ENCODE peak calls at places on chromosomes 16 and 17, in seven cellular contexts. F is ELR, N is GM20000, Y is gastrocnemius medialis, G is HFFc6, T is dorsolateral prefrontal cortex, Q is GM19239. W is an unnamed sample.

GRCh38 chr16:75226550-75227360 is 8.0 kb downstream of the CTRB1 start:
- DNase-seq in F (no peak), Q (no peak), N (no peak), T (no peak), G (no peak), Y (no peak), W (no peak)

GRCh38 chr16:54268766-54269165 is 17.8 kb downstream of the IRX3 start:
- DNase-seq in Y (no peak), T (no peak), N (no peak), F (no peak), Q (no peak), G (no peak), W (no peak)

GRCh38 chr16:642189-643049 is 791 bp downstream of the MCRIP2 start:
- DNase-seq in T (no peak), F (peak), Q (peak), Y (no peak), G (no peak), N (peak), W (no peak)

GRCh38 chr16:75256871-75257343 is 5.5 kb upstream of the BCAR1 start:
- DNase-seq in G (no peak), F (peak), Y (no peak), Q (no peak), T (peak), N (no peak), W (no peak)

GRCh38 chr16:4290236-4290830 is 17.5 kb upstream of the TFAP4 start:
- DNase-seq in T (no peak), N (no peak), Y (peak), Q (no peak), G (peak), F (peak), W (no peak)

GRCh38 chr17:6303664-6304063 is 131.3 kb downstream of the AIPL1 start:
- DNase-seq in N (peak), T (no peak), G (no peak), Y (no peak), F (peak), Q (no peak), W (no peak)

GRCh38 chr16:57892041-57892440 is 78.9 kb downstream of the CNGB1 start:
- DNase-seq in F (peak), Q (no peak), T (no peak), Y (no peak), G (peak), N (no peak), W (no peak)

GRCh38 chr16:47983999-47984580 is 171.7 kb downstream of the ABCC12 start:
- DNase-seq in Q (no peak), N (no peak), T (no peak), F (peak), G (no peak), Y (no peak), W (no peak)

GRCh38 chr17:56598471-56598870 is 5.0 kb downstream of the NOG start:
- DNase-seq in Q (no peak), N (no peak), F (peak), G (peak), T (no peak), Y (no peak), W (no peak)

GRCh38 chr17:8964801-8965393 is 610 bp downstream of the PIK3R5 start:
- DNase-seq in Q (no peak), G (no peak), T (no peak), N (no peak), Y (no peak), F (no peak), W (no peak)

GRCh38 chr16:55280622-55281021 is 43.4 kb upstream of the IRX6 start:
- DNase-seq in Q (no peak), T (no peak), Y (no peak), N (no peak), F (no peak), G (no peak), W (no peak)

GRCh38 chr17:71828182-71828596 is 292.6 kb upstream of the SOX9 start:
- DNase-seq in G (no peak), Q (no peak), F (peak), T (no peak), N (no peak), Y (no peak), W (no peak)

GRCh38 chr16:85443116-85443515 is 170.0 kb upstream of the GSE1 start:
- DNase-seq in N (no peak), F (no peak), Q (no peak), T (no peak), G (no peak), Y (no peak), W (no peak)

GRCh38 chr17:21460358-21460757 is 84.2 kb downstream of the KCNJ12 start:
- DNase-seq in Y (no peak), G (peak), Q (no peak), T (no peak), N (no peak), F (peak), W (no peak)

GRCh38 chr17:6704472-6705052 is 8.6 kb downstream of the SLC13A5 start:
- DNase-seq in Q (no peak), Y (no peak), N (no peak), G (no peak), F (no peak), T (no peak), W (no peak)

GRCh38 chr16:74117798-74118197 is 178.8 kb upstream of the PSMD7 start:
- DNase-seq in N (no peak), Q (no peak), F (no peak), G (no peak), T (no peak), Y (no peak), W (no peak)

GRCh38 chr17:54029196-54029595 is 206.5 kb downstream of the KIF2B start:
- DNase-seq in Y (no peak), G (no peak), Q (no peak), F (no peak), N (no peak), T (no peak), W (no peak)

GRCh38 chr17:80419255-80419654 is 4.3 kb downstream of the ENDOV start:
- DNase-seq in F (no peak), T (no peak), N (peak), Q (no peak), G (no peak), Y (no peak), W (no peak)

GRCh38 chr17:80760501-80760900 is 215.9 kb downstream of the RPTOR start:
- DNase-seq in T (no peak), F (peak), N (no peak), G (no peak), Q (no peak), Y (no peak), W (peak)

GRCh38 chr17:42629420-42630009 is 20.0 kb downstream of the TUBG1 start:
- DNase-seq in Y (no peak), F (peak), T (no peak), Q (no peak), G (no peak), N (no peak), W (no peak)

GRCh38 chr16:73771196-73771595 is 525.4 kb upstream of the PSMD7 start:
- DNase-seq in N (no peak), Y (no peak), G (peak), F (no peak), Q (no peak), T (no peak), W (no peak)

W was measured in GM12878.